ENCODE peak calls at places on chromosomes 5 and 9, in five cellular contexts. J is neural progenitor cell; U is GM23338; P is H9; Z is CD8-positive, alpha-beta T cell. G is an unnamed sample.
A peak's percentile ranks its signal among the peaks of the same experiment; 100 is the strongest.

GRCh38 chr9:72623156-72623555 is 101.7 kb downstream of the TMC1 start:
- DNase-seq in Z (no peak), J (no peak), P (no peak), U (no peak), G (no peak)

GRCh38 chr5:176803943-176804498 is 6.3 kb upstream of the UNC5A start:
- DNase-seq in J (peak; percentile 89), U (peak; percentile 85), P (peak; percentile 70), Z (no peak), G (peak; percentile 42)

GRCh38 chr9:114611516-114612271 is 603 bp downstream of the TMEM268 start:
- DNase-seq in J (no peak), Z (peak; percentile 22), P (peak; percentile 54), U (peak; percentile 61), G (peak; percentile 54)

GRCh38 chr5:31382051-31382878 is 149.6 kb downstream of the DROSHA start:
- DNase-seq in P (no peak), U (peak; percentile 35), J (peak; percentile 68), Z (no peak), G (no peak)

GRCh38 chr5:138369706-138370105 is 17.2 kb downstream of the KDM3B start:
- DNase-seq in U (no peak), J (no peak), P (no peak), Z (no peak), G (no peak)

GRCh38 chr5:149526855-149527590 is 24.2 kb downstream of the CSNK1A1 start:
- DNase-seq in U (no peak), Z (no peak), J (no peak), P (no peak), G (no peak)

GRCh38 chr9:97419315-97419867 is 7.5 kb downstream of the TDRD7 start:
- DNase-seq in Z (no peak), U (no peak), P (no peak), J (no peak), G (no peak)

GRCh38 chr9:19830796-19831195 is 42.0 kb upstream of the SLC24A2 start:
- DNase-seq in P (no peak), Z (no peak), U (no peak), J (no peak), G (no peak)

GRCh38 chr9:21513431-21513830 is 31.3 kb upstream of the IFNE start:
- DNase-seq in U (no peak), P (no peak), Z (no peak), J (no peak), G (no peak)

GRCh38 chr9:99419099-99419498 is 197.0 kb downstream of the SEC61B start:
- DNase-seq in U (no peak), J (no peak), Z (no peak), P (no peak), G (no peak)

GRCh38 chr9:69454327-69454726 is 129.3 kb downstream of the ENTREP1 start:
- DNase-seq in P (no peak), J (no peak), Z (no peak), U (no peak), G (no peak)

GRCh38 chr9:89821081-89821480 is 216.3 kb downstream of the GADD45G start:
- DNase-seq in U (peak; percentile 55), Z (no peak), P (peak; percentile 59), J (peak; percentile 18), G (no peak)

GRCh38 chr5:175582697-175583096 is 75.2 kb upstream of the HRH2 start:
- DNase-seq in J (no peak), U (no peak), P (no peak), Z (no peak), G (no peak)

GRCh38 chr9:121979736-121980135 is 113.4 kb downstream of the TTLL11 start:
- DNase-seq in U (no peak), P (no peak), Z (no peak), J (no peak), G (no peak)

GRCh38 chr5:155485344-155485743 is 471.8 kb downstream of the KIF4B start:
- DNase-seq in P (no peak), J (peak; percentile 14), Z (no peak), U (no peak), G (no peak)

GRCh38 chr5:14757853-14758252 is 93.3 kb downstream of the OTULIN start:
- DNase-seq in P (no peak), J (no peak), Z (no peak), U (no peak), G (no peak)

GRCh38 chr5:153640293-153640692 is 149.8 kb downstream of the GRIA1 start:
- DNase-seq in P (no peak), U (no peak), J (no peak), Z (no peak), G (no peak)

GRCh38 chr5:91641730-91642350 is 258.7 kb upstream of the ARRDC3 start:
- DNase-seq in Z (no peak), P (no peak), U (peak; percentile 74), J (peak; percentile 60), G (no peak)

GRCh38 chr5:35789732-35790461 is 66.8 kb upstream of the IL7R start:
- DNase-seq in P (no peak), U (no peak), J (no peak), Z (no peak), G (no peak)

GRCh38 chr5:172312286-172312685 is 28.7 kb upstream of the UBTD2 start:
- DNase-seq in Z (no peak), U (no peak), P (no peak), J (no peak), G (no peak)

GRCh38 chr9:110351009-110351467 is 13.4 kb upstream of the TXNDC8 start:
- DNase-seq in J (no peak), U (no peak), P (no peak), Z (no peak), G (no peak)

GRCh38 chr5:149002761-149003689 is 59.8 kb downstream of the SH3TC2 start:
- DNase-seq in J (no peak), P (no peak), Z (no peak), U (no peak), G (no peak)

GRCh38 chr9:113622038-113622437 is 158.5 kb downstream of the RGS3 start:
- DNase-seq in U (no peak), P (no peak), J (no peak), Z (no peak), G (no peak)

GRCh38 chr5:97499605-97500004 is 316.6 kb upstream of the RIOK2 start:
- DNase-seq in J (no peak), Z (no peak), P (no peak), U (no peak), G (no peak)

GRCh38 chr9:35226685-35227084 is 64.9 kb downstream of the UNC13B start:
- DNase-seq in Z (no peak), P (no peak), U (no peak), J (no peak), G (no peak)

GRCh38 chr9:121023064-121023463 is 27.0 kb downstream of the C5 start:
- DNase-seq in Z (no peak), J (no peak), P (peak; percentile 30), U (no peak), G (no peak)

GRCh38 chr5:159838551-159839222 is 77.6 kb upstream of the ADRA1B start:
- DNase-seq in P (no peak), J (no peak), U (no peak), Z (no peak), G (no peak)

GRCh38 chr5:149578896-149579295 is 2.4 kb upstream of the ARHGEF37 start:
- DNase-seq in Z (no peak), U (no peak), J (no peak), P (no peak), G (no peak)

GRCh38 chr9:111068816-111069215 is 30.5 kb upstream of the LPAR1 start:
- DNase-seq in J (no peak), P (no peak), Z (no peak), U (no peak), G (no peak)

GRCh38 chr5:122846051-122846567 is 696 bp downstream of the SNX24 start:
- DNase-seq in U (peak; percentile 23), P (no peak), J (peak; percentile 18), Z (no peak), G (no peak)

GRCh38 chr5:123964916-123965315 is 452.9 kb downstream of the CSNK1G3 start:
- DNase-seq in U (no peak), P (no peak), J (no peak), Z (no peak), G (no peak)

GRCh38 chr5:167949435-167949834 is 342.0 kb upstream of the WWC1 start:
- DNase-seq in Z (no peak), U (no peak), P (no peak), J (no peak), G (no peak)

GRCh38 chr5:72908666-72909065 is 47.2 kb upstream of the FCHO2 start:
- DNase-seq in P (no peak), U (no peak), Z (no peak), J (no peak), G (no peak)

DNA sequence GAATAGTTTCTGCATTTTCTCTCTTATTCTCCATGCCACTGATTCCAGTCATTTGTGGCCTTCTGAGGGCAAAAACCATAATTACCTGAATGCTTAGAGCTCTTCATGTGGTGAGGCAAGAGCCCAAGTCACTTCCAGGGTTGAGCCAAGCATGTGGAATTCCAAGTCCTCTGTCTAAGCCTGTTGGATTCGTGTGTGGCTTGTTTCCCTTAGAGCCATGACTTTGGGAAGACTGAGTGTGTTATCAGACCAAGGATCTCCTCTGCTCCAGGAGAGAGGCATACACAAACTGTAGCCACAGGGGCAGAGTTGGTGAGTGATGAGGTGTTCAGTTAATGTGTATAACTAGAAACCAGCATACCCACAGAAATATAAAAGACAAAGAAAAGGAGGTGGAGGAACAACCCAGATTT is 27.1 kb downstream of the SLC22A5 start:
- DNase-seq in P (no peak), Z (no peak), J (no peak), U (no peak), G (peak; percentile 41)
- H3K4me1 ChIP-seq in P (no peaks in the 10 kb centered on the region), Z (peaks cover 41% of the 10 kb centered on the region), J (peaks cover 5% of the 10 kb centered on the region), U (no peaks in the 10 kb centered on the region), G (peaks cover 35% of the 10 kb centered on the region)

DNA sequence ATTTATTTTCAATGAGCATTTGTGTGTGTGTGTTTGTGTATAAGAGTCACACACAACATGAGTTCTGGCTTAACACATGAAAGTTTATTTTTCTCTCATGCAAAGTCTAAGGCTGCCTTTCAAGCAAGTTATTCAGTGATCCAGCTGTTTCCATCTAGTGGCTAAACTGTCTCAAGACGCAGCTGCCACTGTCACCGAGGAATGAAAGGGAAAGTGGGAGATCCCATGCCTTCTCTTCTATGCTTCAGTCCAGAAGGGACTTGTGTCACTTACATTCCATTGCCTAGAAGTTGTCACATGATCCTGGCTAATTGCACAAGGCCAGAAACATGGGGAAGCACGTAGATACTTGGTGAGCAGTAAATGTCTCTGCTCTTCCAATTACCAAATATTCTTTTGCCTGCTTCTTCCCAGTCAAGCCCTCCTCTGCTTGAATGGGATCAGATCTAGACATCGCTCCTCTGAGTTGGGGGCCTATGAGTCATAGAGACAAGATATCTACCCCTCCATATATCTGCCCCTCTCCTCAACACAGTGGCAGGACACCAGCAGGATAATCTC is 30.4 kb upstream of the SLIT3 start:
- DNase-seq in P (no peak), U (peak; percentile 20), J (peak; percentile 29), Z (no peak), G (no peak)
- TF ChIP-seq CTCF in P (peak; percentile 32), U (peak; percentile 20), J (peak; percentile 22), Z (no peak), G (no peak)

GRCh38 chr5:179801304-179802206 is 5.1 kb downstream of the MGAT4B start:
- DNase-seq in U (peak; percentile 92), J (peak; percentile 85), Z (peak; percentile 71), P (peak; percentile 88), G (no peak)
- H3K4me1 ChIP-seq in U (peaks cover 8% of the 10 kb centered on the region), J (peaks cover 28% of the 10 kb centered on the region), Z (peaks cover 37% of the 10 kb centered on the region), P (no peaks in the 10 kb centered on the region), G (peaks cover 33% of the 10 kb centered on the region)

DNA sequence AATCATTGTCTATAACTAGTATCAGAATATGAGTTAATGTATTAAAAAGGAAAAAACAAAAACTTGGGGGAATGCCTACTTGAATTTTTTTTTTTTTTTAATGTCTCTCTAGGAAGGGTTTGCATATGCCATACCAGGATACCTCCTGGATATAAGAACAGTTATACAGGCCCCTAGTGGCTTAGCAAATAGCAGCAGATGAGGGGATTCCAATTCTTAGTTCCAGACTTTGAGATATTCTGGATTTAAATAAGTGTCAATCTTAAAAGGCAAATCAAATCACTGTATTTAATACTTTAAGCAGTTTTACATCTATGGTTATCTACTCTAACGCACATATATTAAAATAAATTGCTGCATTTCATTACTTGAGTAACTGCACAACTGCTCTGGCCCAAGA is 1055.5 kb upstream of the DMAC1 start:
- DNase-seq in Z (no peak), P (no peak), U (peak; percentile 47), J (peak; percentile 42), G (no peak)
- TF ChIP-seq CTCF in Z (no peak), P (peak; percentile 62), U (peak; percentile 61), J (peak; percentile 65), G (peak; percentile 66)